ENCODE peak calls at places on chromosomes 6 and 20, in four cellular contexts. M is neural progenitor cell, D is lower leg skin, X is right cardiac atrium. Q is an unnamed sample.

GRCh38 chr6:32081168-32081624 is 27.9 kb downstream of the TNXB start:
- DNase-seq in M (no peak), D (peak), X (peak), Q (peak)

GRCh38 chr20:14775778-14776177 is 438.4 kb upstream of the FLRT3 start:
- DNase-seq in M (no peak), D (no peak), X (peak), Q (peak)

GRCh38 chr20:43752561-43753301 is 25.9 kb upstream of the GTSF1L start:
- DNase-seq in M (no peak), D (no peak), X (peak), Q (no peak)

GRCh38 chr20:5881714-5882113 is 68.6 kb downstream of the TRMT6 start:
- DNase-seq in M (no peak), D (no peak), X (no peak), Q (no peak)

GRCh38 chr6:118618676-118619377 is 32.6 kb downstream of the CEP85L start:
- DNase-seq in M (peak), D (peak), X (peak), Q (peak)

GRCh38 chr6:64254558-64254957 is 619.0 kb downstream of the PHF3 start:
- DNase-seq in M (no peak), D (no peak), X (no peak), Q (no peak)

GRCh38 chr6:138374230-138374629 is 3.5 kb upstream of the SMIM28 start:
- DNase-seq in M (no peak), D (no peak), X (no peak), Q (no peak)

GRCh38 chr6:102051001-102051400 is 657.5 kb downstream of the GRIK2 start:
- DNase-seq in M (no peak), D (no peak), X (no peak), Q (no peak)

GRCh38 chr20:49345538-49345937 is 67.7 kb upstream of the ZNFX1 start:
- DNase-seq in M (no peak), D (peak), X (peak), Q (no peak)

GRCh38 chr6:155770313-155770712 is 314.7 kb upstream of the NOX3 start:
- DNase-seq in M (no peak), D (no peak), X (no peak), Q (no peak)

GRCh38 chr20:11995750-11996567 is 78.3 kb downstream of the BTBD3 start:
- DNase-seq in M (no peak), D (no peak), X (no peak), Q (peak)

GRCh38 chr6:53496797-53497196 is 48.1 kb downstream of the GCLC start:
- DNase-seq in M (no peak), D (no peak), X (no peak), Q (no peak)

GRCh38 chr6:146892613-146893401 is 294.0 kb downstream of the ADGB start:
- DNase-seq in M (no peak), D (no peak), X (no peak), Q (no peak)

GRCh38 chr20:22576733-22577514 is 7.4 kb downstream of the FOXA2 start:
- DNase-seq in M (peak), D (no peak), X (no peak), Q (no peak)

GRCh38 chr6:31569861-31570536 is 2.1 kb upstream of the LTA start:
- DNase-seq in M (no peak), D (peak), X (no peak), Q (no peak)

GRCh38 chr6:90227693-90228092 is 69.0 kb downstream of the BACH2 start:
- DNase-seq in M (no peak), D (no peak), X (no peak), Q (no peak)

GRCh38 chr20:13260620-13261279 is 39.7 kb downstream of the ISM1 start:
- DNase-seq in M (no peak), D (peak), X (no peak), Q (no peak)

GRCh38 chr6:9388596-9388995 is 953.3 kb upstream of the SLC35B3 start:
- DNase-seq in M (no peak), D (no peak), X (no peak), Q (no peak)

GRCh38 chr20:12838261-12838866 is 170.4 kb upstream of the SPTLC3 start:
- DNase-seq in M (peak), D (no peak), X (no peak), Q (no peak)

GRCh38 chr6:28940294-28940858 is 16.6 kb upstream of the TRIM27 start:
- DNase-seq in M (peak), D (no peak), X (peak), Q (peak)

GRCh38 chr6:148974351-148974750 is 227.5 kb downstream of the UST start:
- DNase-seq in M (no peak), D (no peak), X (no peak), Q (no peak)

GRCh38 chr6:33380272-33380981 is 11.2 kb upstream of the KIFC1 start:
- DNase-seq in M (no peak), D (no peak), X (no peak), Q (no peak)

GRCh38 chr6:111748247-111748647 is 125.0 kb downstream of the FYN start:
- DNase-seq in M (no peak), D (no peak), X (no peak), Q (no peak)

GRCh38 chr6:133187657-133188453 is 53.3 kb upstream of the EYA4 start:
- DNase-seq in M (no peak), D (no peak), X (no peak), Q (no peak)

GRCh38 chr6:85637579-85637978 is 5.1 kb downstream of the SYNCRIP start:
- DNase-seq in M (no peak), D (no peak), X (no peak), Q (no peak)
- H3K4me3 ChIP-seq in M (no peak), D (no peak), X (no peak), Q (no peak)

DNA sequence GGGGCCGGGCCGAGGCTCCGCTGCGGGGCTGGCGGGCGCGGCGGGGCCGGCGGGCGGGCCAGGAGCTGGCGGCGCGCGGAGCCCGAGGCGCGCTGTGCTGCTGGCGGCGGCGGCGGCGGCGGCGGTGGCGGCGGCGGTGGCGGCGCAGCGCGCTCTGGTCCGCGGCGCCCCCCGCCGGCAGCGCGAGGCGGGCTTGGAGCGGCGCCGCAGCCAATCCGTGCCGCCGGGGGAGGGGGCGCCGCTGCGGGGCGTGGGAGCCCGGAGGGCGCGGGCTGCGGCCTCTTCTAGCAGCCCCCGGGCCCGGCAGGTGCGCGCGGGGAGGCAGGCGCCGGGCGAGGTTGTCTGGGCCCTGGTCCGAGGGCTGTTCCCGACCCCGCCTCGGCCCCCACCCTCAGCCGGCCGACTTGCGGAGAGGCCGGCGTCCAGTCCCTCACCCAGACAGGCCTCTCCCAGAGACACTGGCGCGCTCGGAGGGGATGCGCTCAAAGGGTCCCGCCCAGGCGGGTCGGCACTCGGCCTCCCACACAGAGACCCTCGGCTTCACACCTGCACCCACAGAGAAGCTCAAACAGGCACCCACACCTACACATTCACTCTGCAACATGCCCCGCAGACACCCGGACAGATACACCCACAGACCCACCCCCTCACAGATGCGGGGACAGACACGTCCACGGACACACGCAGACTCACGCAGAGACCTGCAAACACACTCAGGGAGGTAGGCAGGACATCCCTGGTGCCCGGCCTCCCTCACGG is at the start of gene RIMS4:
- DNase-seq in M (peak), D (peak), X (no peak), Q (no peak)
- H3K4me3 ChIP-seq in M (peak), D (no peak), X (peak), Q (no peak)

DNA sequence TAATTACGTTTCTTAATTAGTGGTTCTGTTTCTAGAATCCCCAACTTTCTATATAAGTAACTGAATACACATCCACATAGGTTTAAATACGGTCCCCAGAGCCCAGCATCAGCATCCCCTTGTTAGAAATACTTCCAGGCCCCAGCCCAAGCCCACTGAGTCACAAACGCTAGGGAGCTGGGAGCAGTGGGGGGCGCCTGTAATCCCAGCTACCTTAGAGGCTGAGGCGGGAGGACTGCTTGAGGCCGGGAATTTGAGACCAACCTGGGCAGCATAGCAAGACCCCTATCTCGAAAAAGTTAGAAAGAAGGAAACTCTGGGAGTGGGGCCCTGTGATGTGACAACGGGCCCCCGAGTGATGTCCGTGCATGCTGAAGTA is 1.3 kb upstream of the PPP1R3G start:
- DNase-seq in M (no peak), D (no peak), X (no peak), Q (no peak)
- H3K4me3 ChIP-seq in M (peak), D (no peak), X (no peak), Q (no peak)

GRCh38 chr6:44275749-44276648 is 5.7 kb downstream of the TMEM151B start:
- DNase-seq in M (peak), D (no peak), X (no peak), Q (no peak)
- H3K4me3 ChIP-seq in M (no peak), D (no peak), X (peak), Q (peak)

GRCh38 chr6:10537726-10538125 is 16.6 kb downstream of the GCNT2 start:
- DNase-seq in M (no peak), D (no peak), X (no peak), Q (no peak)

GRCh38 chr6:10541591-10541990 is 20.4 kb downstream of the GCNT2 start:
- DNase-seq in M (no peak), D (peak), X (no peak), Q (no peak)

GRCh38 chr6:10543488-10543887 is 22.3 kb downstream of the GCNT2 start:
- DNase-seq in M (no peak), D (no peak), X (no peak), Q (no peak)

GRCh38 chr6:10542135-10542689 is 21.1 kb downstream of the GCNT2 start:
- DNase-seq in M (no peak), D (peak), X (no peak), Q (no peak)

DNA sequence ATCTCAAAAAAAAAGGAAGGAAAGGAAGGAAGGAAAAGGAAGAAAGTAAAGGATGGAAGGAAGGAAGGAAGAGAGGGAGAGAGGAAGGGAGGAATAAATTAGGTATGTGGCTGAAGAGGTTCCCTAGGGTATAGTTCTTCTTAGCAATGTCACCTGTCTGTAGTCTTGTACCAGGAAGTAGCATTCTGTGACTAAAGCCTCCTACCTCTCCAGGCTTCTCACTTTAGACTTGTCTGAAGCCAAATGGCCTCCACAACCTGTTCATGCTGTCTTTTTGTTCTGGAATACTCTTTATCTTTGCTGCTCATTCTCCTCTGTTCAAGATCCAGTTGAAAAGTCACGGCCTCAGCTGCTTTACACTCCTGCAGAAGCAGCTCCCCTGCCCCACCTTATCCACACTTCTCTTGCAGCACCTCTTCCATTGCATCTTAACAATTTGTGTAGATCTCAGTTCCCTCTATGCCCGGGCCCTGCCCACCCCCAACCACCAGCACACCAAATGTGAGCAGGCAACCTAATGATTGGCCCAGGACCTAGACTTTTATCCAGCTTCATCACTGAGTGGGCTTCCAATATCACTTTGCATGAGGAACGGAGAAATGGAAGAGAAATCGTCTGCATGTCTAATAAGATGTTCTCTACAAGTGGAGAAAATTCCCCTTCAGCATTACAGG is 19.1 kb downstream of the GCNT2 start:
- DNase-seq in M (no peak), D (peak), X (no peak), Q (no peak)
- H3K4me3 ChIP-seq in M (no peak), D (no peak), X (no peak), Q (no peak)

DNA sequence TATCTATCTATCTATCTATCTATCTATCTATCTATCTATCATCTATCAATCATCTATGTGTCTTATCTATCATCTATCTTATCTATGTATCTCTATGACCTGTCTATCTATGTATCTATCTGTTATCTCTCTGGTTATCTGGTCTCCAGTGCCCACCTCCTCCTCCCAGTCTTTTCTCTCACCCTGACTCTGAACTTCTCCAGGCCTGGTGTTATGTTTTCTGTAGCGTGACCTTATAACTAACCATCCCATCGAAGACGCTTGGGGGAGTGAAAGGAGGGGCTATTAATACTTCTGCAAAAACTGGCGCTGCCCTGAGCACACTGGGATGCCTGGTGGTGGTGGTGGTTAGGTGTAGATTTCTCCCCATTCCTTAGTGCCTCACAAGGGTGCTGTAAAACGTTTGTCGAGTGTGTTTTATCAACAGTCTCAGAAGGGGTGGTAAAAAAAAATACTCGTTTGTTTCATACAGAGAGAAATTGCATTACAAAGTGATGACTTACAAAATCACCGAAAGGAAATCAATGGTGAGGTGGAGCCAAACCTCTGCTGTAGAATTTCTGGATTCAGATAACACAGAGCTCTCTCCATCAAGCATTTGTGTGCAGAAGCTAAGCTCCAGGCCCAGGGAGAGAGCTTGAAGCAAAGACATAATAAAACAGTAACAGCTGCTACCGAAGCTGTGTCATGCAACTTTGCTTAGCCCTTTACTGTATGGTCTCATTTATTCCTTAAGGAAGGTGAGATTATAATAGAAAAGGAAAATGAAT is 156.1 kb downstream of the BCAS1 start:
- DNase-seq in M (no peak), D (peak), X (no peak), Q (no peak)
- H3K4me3 ChIP-seq in M (peak), D (no peak), X (no peak), Q (no peak)

Q was measured in tibial nerve.